ENCODE peak calls at places on chromosomes 3 and 15, in four cellular contexts. K, P, F and R are unnamed samples.

GRCh38 chr3:175150812-175151411 is 291.8 kb downstream of the NAALADL2 start:
- DNase-seq in K (no peak), P (no peak), F (no peak), R (no peak)

GRCh38 chr15:62611002-62611401 is 431.5 kb upstream of the TPM1 start:
- DNase-seq in K (no peak), P (no peak), F (no peak), R (no peak)

GRCh38 chr15:71892335-71892734 is 82.0 kb downstream of the NR2E3 start:
- DNase-seq in K (no peak), P (no peak), F (no peak), R (no peak)

GRCh38 chr3:116474356-116475200 is 29.3 kb upstream of the LSAMP start:
- DNase-seq in K (no peak), P (no peak), F (no peak), R (no peak)

GRCh38 chr3:56323986-56324420 is 144.3 kb downstream of the ERC2 start:
- DNase-seq in K (peak), P (no peak), F (no peak), R (peak)

GRCh38 chr15:62497356-62497755 is 332.3 kb upstream of the C2CD4B start:
- DNase-seq in K (peak), P (no peak), F (no peak), R (no peak)

GRCh38 chr3:64327039-64327804 is 102.0 kb upstream of the PRICKLE2 start:
- DNase-seq in K (peak), P (no peak), F (peak), R (peak)

GRCh38 chr3:186307594-186307993 is 54.4 kb downstream of the DGKG start:
- DNase-seq in K (peak), P (no peak), F (no peak), R (no peak)

GRCh38 chr15:79834496-79834895 is 62.3 kb downstream of the MTHFS start:
- DNase-seq in K (no peak), P (peak), F (peak), R (no peak)

GRCh38 chr15:48447058-48447457 is 115.8 kb downstream of the DUT start:
- DNase-seq in K (no peak), P (no peak), F (no peak), R (no peak)

GRCh38 chr3:131349946-131350347 is 31.6 kb upstream of the NUDT16 start:
- DNase-seq in K (peak), P (no peak), F (no peak), R (no peak)

GRCh38 chr15:57323806-57324589 is 52.3 kb upstream of the CGNL1 start:
- DNase-seq in K (no peak), P (no peak), F (peak), R (no peak)

GRCh38 chr15:80953001-80953952 is 36.3 kb downstream of the MESD start:
- DNase-seq in K (no peak), P (no peak), F (no peak), R (no peak)

GRCh38 chr3:195319060-195319459 is 48.1 kb upstream of the XXYLT1 start:
- DNase-seq in K (no peak), P (no peak), F (no peak), R (no peak)

GRCh38 chr15:53982876-53983275 is 4.6 kb downstream of the UNC13C start:
- DNase-seq in K (no peak), P (no peak), F (no peak), R (no peak)

GRCh38 chr3:45017826-45018225 is 8.3 kb upstream of the CLEC3B start:
- DNase-seq in K (no peak), P (no peak), F (no peak), R (no peak)

GRCh38 chr3:129412542-129413198 is 15.8 kb downstream of the EFCAB12 start:
- DNase-seq in K (no peak), P (no peak), F (no peak), R (no peak)

GRCh38 chr3:13188380-13188779 is 115.2 kb upstream of the IQSEC1 start:
- DNase-seq in K (no peak), P (no peak), F (no peak), R (no peak)

GRCh38 chr3:138778643-138779042 is 56.1 kb downstream of the PIK3CB start:
- DNase-seq in K (no peak), P (no peak), F (no peak), R (no peak)

GRCh38 chr3:23209103-23209502 is 6.0 kb downstream of the UBE2E2 start:
- DNase-seq in K (no peak), P (no peak), F (no peak), R (no peak)

GRCh38 chr3:155979746-155980145 is 109.3 kb downstream of the GMPS start:
- DNase-seq in K (peak), P (no peak), F (no peak), R (no peak)

GRCh38 chr3:85476891-85477495 is 518.2 kb downstream of the CADM2 start:
- DNase-seq in K (no peak), P (no peak), F (no peak), R (no peak)